ENCODE peak calls at places on chromosome 22, in five cellular contexts. Z, C, S, X and P are unnamed samples.

GRCh38 chr22:38073150-38074130 is 10.5 kb downstream of the SLC16A8 start:
- DNase-seq in Z (no peak), X (peak), S (no peak), C (no peak), P (no peak)

GRCh38 chr22:17131686-17132085 is 10.5 kb upstream of the TMEM121B start:
- DNase-seq in X (no peak), C (peak), Z (no peak), S (no peak), P (no peak)

GRCh38 chr22:49012695-49013094 is 815.0 kb downstream of the BRD1 start:
- DNase-seq in S (no peak), Z (no peak), X (no peak), C (no peak), P (no peak)

GRCh38 chr22:37568448-37569008 is 8.2 kb downstream of the CDC42EP1 start:
- DNase-seq in C (no peak), X (no peak), Z (no peak), S (no peak), P (no peak)

GRCh38 chr22:28951969-28952521 is 68.7 kb downstream of the ZNRF3 start:
- DNase-seq in Z (no peak), C (peak), X (no peak), S (no peak), P (peak)

GRCh38 chr22:38811241-38811640 is 17.3 kb upstream of the DNAL4 start:
- DNase-seq in S (no peak), Z (no peak), X (no peak), C (no peak), P (no peak)

GRCh38 chr22:25759825-25760231 is 17.8 kb downstream of the MYO18B start:
- DNase-seq in Z (no peak), S (peak), X (no peak), C (no peak), P (no peak)

GRCh38 chr22:24697671-24698082 is 76.8 kb downstream of the PIWIL3 start:
- DNase-seq in C (no peak), Z (peak), S (no peak), X (peak), P (peak)

GRCh38 chr22:48362736-48363404 is 1464.8 kb downstream of the BRD1 start:
- DNase-seq in Z (peak), X (no peak), C (peak), S (no peak), P (peak)

GRCh38 chr22:40453676-40454075 is 83.3 kb downstream of the SGSM3 start:
- DNase-seq in C (no peak), S (no peak), X (no peak), Z (no peak), P (no peak)

GRCh38 chr22:18063311-18063710 is 14.5 kb upstream of the PEX26 start:
- DNase-seq in S (no peak), X (no peak), Z (no peak), C (no peak), P (no peak)

GRCh38 chr22:37237371-37238268 is 6.4 kb downstream of the RAC2 start:
- DNase-seq in S (no peak), C (peak), X (no peak), Z (no peak), P (peak)

GRCh38 chr22:18023509-18024275 is 669 bp downstream of the MICAL3 start:
- DNase-seq in Z (peak), S (peak), C (peak), X (peak), P (peak)

GRCh38 chr22:37896181-37896592 is 9.9 kb upstream of the MICALL1 start:
- DNase-seq in C (no peak), Z (peak), X (no peak), S (no peak), P (peak)

GRCh38 chr22:37077802-37078448 is 26.4 kb downstream of the KCTD17 start:
- DNase-seq in X (peak), C (no peak), S (peak), Z (peak), P (peak)

GRCh38 chr22:40967120-40967760 is 16.1 kb downstream of the RBX1 start:
- DNase-seq in C (peak), X (no peak), Z (no peak), S (no peak), P (no peak)

GRCh38 chr22:28440517-28441366 is 238.9 kb downstream of the TTC28 start:
- DNase-seq in X (no peak), S (no peak), C (no peak), Z (no peak), P (no peak)

GRCh38 chr22:30541979-30542810 is 4.3 kb downstream of the SEC14L6 start:
- DNase-seq in X (peak), Z (peak), C (no peak), S (peak), P (no peak)

GRCh38 chr22:24392218-24392931 is 35.0 kb upstream of the ADORA2A start:
- DNase-seq in Z (no peak), C (no peak), S (no peak), X (no peak), P (no peak)

GRCh38 chr22:47918276-47918928 is 1156.0 kb downstream of the TBC1D22A start:
- DNase-seq in Z (no peak), S (no peak), C (no peak), X (peak), P (peak)

GRCh38 chr22:30891443-30891755 is 77.2 kb downstream of the MORC2 start:
- DNase-seq in Z (no peak), C (no peak), S (no peak), X (no peak), P (peak)

GRCh38 chr22:25900880-25901279 is 158.9 kb downstream of the MYO18B start:
- DNase-seq in S (peak), C (no peak), X (no peak), Z (no peak), P (no peak)

GRCh38 chr22:37283393-37283937 is 1.2 kb downstream of the CYTH4 start:
- DNase-seq in X (no peak), S (no peak), Z (no peak), C (no peak), P (peak)

GRCh38 chr22:26970809-26971394 is 313.5 kb downstream of the MIAT start:
- DNase-seq in S (no peak), C (no peak), Z (no peak), X (no peak), P (no peak)

GRCh38 chr22:25134028-25134427 is 65.6 kb upstream of the CRYBB3 start:
- DNase-seq in C (peak), S (no peak), X (no peak), Z (peak), P (peak)

GRCh38 chr22:34308101-34308500 is 387.8 kb upstream of the LARGE1 start:
- DNase-seq in X (no peak), C (no peak), Z (no peak), S (no peak), P (no peak)

GRCh38 chr22:48872271-48873260 is 955.1 kb downstream of the BRD1 start:
- DNase-seq in C (peak), Z (no peak), S (no peak), X (no peak), P (no peak)

GRCh38 chr22:30182365-30182764 is 64.2 kb downstream of the LIF start:
- DNase-seq in S (no peak), Z (no peak), C (no peak), X (no peak), P (no peak)

GRCh38 chr22:25030636-25031035 is 78.1 kb downstream of the KIAA1671 start:
- DNase-seq in C (no peak), Z (no peak), S (no peak), X (no peak), P (no peak)

GRCh38 chr22:17334054-17334453 is 35.2 kb upstream of the CECR2 start:
- DNase-seq in C (no peak), Z (no peak), X (no peak), S (no peak), P (no peak)

GRCh38 chr22:39244496-39245129 is at the start of gene PDGFB:
- DNase-seq in S (peak), C (no peak), X (peak), Z (peak), P (peak)

GRCh38 chr22:29265929-29266328 is 1.9 kb downstream of the RHBDD3 start:
- DNase-seq in X (no peak), C (no peak), S (no peak), Z (no peak), P (no peak)

GRCh38 chr22:41469218-41469851 is 418 bp downstream of the ACO2 start:
- DNase-seq in Z (peak), X (no peak), S (peak), C (peak), P (peak)

GRCh38 chr22:28351585-28351984 is 328.1 kb downstream of the TTC28 start:
- DNase-seq in Z (no peak), C (no peak), S (no peak), X (no peak), P (no peak)

GRCh38 chr22:30781271-30781875 is 86.7 kb downstream of the OSBP2 start:
- DNase-seq in X (no peak), C (no peak), S (no peak), Z (no peak), P (no peak)

GRCh38 chr22:40055143-40055926 is 60.6 kb downstream of the FAM83F start:
- DNase-seq in Z (no peak), S (peak), C (no peak), X (no peak), P (no peak)

GRCh38 chr22:32649515-32650200 is 151.8 kb upstream of the TIMP3 start:
- DNase-seq in X (no peak), Z (no peak), C (peak), S (peak), P (peak)

GRCh38 chr22:31082606-31083376 is 1.7 kb downstream of the SMTN start:
- DNase-seq in Z (peak), X (no peak), C (peak), S (peak), P (peak)

GRCh38 chr22:31295831-31296230 is 3.5 kb upstream of the PIK3IP1 start:
- DNase-seq in X (no peak), S (peak), Z (no peak), C (no peak), P (no peak)

DNA sequence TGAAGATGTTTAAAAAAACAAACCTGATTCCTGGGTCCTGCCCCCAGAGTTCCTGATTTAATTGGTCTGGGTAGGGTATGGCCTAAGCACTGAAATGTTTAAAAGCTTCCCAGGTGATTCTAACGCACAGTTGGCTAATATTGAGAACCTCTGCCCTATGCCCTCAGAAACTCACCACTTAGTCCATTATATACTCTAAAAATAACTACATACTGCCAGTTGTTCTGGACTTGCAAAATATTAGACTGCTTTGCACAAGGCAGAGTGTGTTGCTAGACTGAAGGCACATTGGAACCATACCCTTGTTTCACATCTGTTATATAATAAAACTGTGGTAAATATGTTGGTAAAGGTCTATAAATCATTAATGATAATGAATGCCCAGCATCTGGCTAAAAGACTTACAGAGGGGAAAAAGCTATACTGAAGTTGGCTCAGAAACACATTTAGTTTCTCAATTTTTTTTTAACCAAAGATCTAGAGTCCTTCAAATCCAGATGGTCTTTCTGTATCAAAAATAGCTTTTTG is 44.4 kb downstream of the RBFOX2 start:
- DNase-seq in Z (no peak), C (no peak), X (no peak), S (no peak), P (no peak)
- TF ChIP-seq EP300 in Z (no peak), C (no peak), X (no peak), S (no peak), P (no peak)

GRCh38 chr22:22682807-22683667 is 38.6 kb downstream of the GGTLC2 start:
- DNase-seq in X (no peak), C (no peak), S (no peak), Z (no peak), P (no peak)
- TF ChIP-seq POLR2A in X (no peak), C (no peak), S (no peak), Z (no peak), P (no peak)

GRCh38 chr22:46479046-46479445 is 58.4 kb downstream of the CELSR1 start:
- DNase-seq in Z (no peak), C (no peak), X (no peak), S (no peak), P (no peak)

GRCh38 chr22:46477967-46478635 is 59.3 kb downstream of the CELSR1 start:
- DNase-seq in Z (no peak), C (no peak), S (no peak), X (no peak), P (no peak)

GRCh38 chr22:46482311-46482710 is 55.1 kb downstream of the CELSR1 start:
- DNase-seq in C (no peak), Z (no peak), S (no peak), X (no peak), P (no peak)

GRCh38 chr22:46481386-46481785 is 56.0 kb downstream of the CELSR1 start:
- DNase-seq in Z (no peak), X (no peak), S (no peak), C (no peak), P (no peak)

GRCh38 chr22:46480396-46480795 is 57.0 kb downstream of the CELSR1 start:
- DNase-seq in C (no peak), S (no peak), Z (no peak), X (no peak), P (no peak)
- TF ChIP-seq POLR2AphosphoS5 in C (no peak), S (no peak), Z (no peak), X (no peak), P (no peak)

GRCh38 chr22:23279781-23280180 is 99.5 kb downstream of the BCR start:
- DNase-seq in Z (no peak), C (no peak), X (no peak), S (peak), P (no peak)

GRCh38 chr22:23281053-23281405 is 100.7 kb downstream of the BCR start:
- DNase-seq in X (no peak), Z (no peak), S (no peak), C (no peak), P (no peak)

GRCh38 chr22:23277583-23278295 is 97.4 kb downstream of the BCR start:
- DNase-seq in S (peak), X (no peak), C (no peak), Z (no peak), P (no peak)

GRCh38 chr22:23280356-23281052 is 100.2 kb downstream of the BCR start:
- DNase-seq in X (no peak), C (no peak), Z (no peak), S (peak), P (no peak)

GRCh38 chr22:23278883-23279675 is 98.8 kb downstream of the BCR start:
- DNase-seq in X (no peak), Z (peak), C (no peak), S (no peak), P (peak)
- TF ChIP-seq EP300 in X (no peak), Z (no peak), C (no peak), S (no peak), P (no peak)

GRCh38 chr22:50198624-50199017 is 2.2 kb upstream of the SELENOO start:
- DNase-seq in X (peak), Z (no peak), S (no peak), C (no peak), P (no peak)

GRCh38 chr22:50194037-50194809 is 6.6 kb upstream of the SELENOO start:
- DNase-seq in Z (no peak), S (no peak), X (peak), C (no peak), P (no peak)

GRCh38 chr22:50197000-50197800 is 3.6 kb upstream of the SELENOO start:
- DNase-seq in X (peak), S (no peak), C (no peak), Z (no peak), P (no peak)

GRCh38 chr22:50197856-50198623 is 2.8 kb upstream of the SELENOO start:
- DNase-seq in C (no peak), Z (no peak), S (no peak), X (peak), P (no peak)

DNA sequence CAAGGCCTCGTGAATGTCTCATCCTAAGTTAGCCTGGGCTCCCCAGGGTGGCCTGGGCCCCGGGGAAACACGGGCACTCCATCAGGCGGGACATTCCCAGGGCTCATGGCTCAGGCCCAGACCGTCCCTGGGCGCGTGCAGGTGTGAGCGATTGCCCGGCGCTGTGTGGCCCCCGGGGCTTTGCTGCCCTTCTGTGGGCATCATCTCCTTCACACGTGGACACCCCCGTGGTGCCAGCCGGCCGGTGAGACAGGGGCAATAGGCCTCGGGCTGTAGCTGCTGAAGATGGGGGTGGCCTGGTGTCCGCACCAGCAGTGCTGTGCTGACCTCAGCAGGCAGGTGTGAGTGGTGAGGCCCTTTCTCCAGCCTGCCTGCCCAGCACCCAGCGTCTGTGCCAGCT is 4.6 kb upstream of the SELENOO start:
- DNase-seq in C (no peak), Z (no peak), S (no peak), X (peak), P (no peak)
- TF ChIP-seq POLR2A in C (no peak), Z (no peak), S (no peak), X (no peak), P (no peak)

GRCh38 chr22:45190473-45190872 is 26.7 kb downstream of the NUP50 start:
- DNase-seq in S (no peak), X (no peak), Z (no peak), C (no peak), P (no peak)
- TF ChIP-seq POLR2AphosphoS5 in S (no peak), X (no peak), Z (no peak), C (no peak), P (no peak)

GRCh38 chr22:44523981-44524759 is 26.1 kb upstream of the RTL6 start:
- DNase-seq in S (no peak), Z (peak), C (peak), X (no peak), P (peak)
- TF ChIP-seq EP300 in S (no peak), Z (no peak), C (no peak), X (no peak), P (no peak)